ENCODE peak calls at places on chromosomes 1 and 21, in five cellular contexts. O is mesendoderm; A is activated T-cell treated with anti-CD3 and anti-CD28 coated beads, Interleukin-2, amount 50 U/mL, for 72 hours; K is activated T-helper 1 cell treated with Interleukin-2 at 50 U/mL for 16 hours; P is choroid plexus epithelial cell. C is an unnamed sample.

GRCh38 chr1:109373051-109373593 is 24.6 kb downstream of the SORT1 start:
- DNase-seq in O (no peak), A (no peak), K (no peak), P (no peak), C (no peak)

GRCh38 chr1:95321516-95321915 is 87.5 kb downstream of the RWDD3 start:
- DNase-seq in O (no peak), A (no peak), K (no peak), P (no peak), C (no peak)

GRCh38 chr21:29144736-29145353 is 14.4 kb downstream of the MAP3K7CL start:
- DNase-seq in O (no peak), A (no peak), K (no peak), P (peak), C (no peak)

GRCh38 chr1:94821636-94822305 is 1.6 kb downstream of the SLC44A3 start:
- DNase-seq in O (no peak), A (no peak), K (no peak), P (no peak), C (no peak)

GRCh38 chr1:157439318-157439954 is 112.9 kb downstream of the FCRL5 start:
- DNase-seq in O (no peak), A (no peak), K (no peak), P (no peak), C (no peak)

GRCh38 chr1:111769517-111770146 is 13.9 kb downstream of the DDX20 start:
- DNase-seq in O (peak), A (peak), K (no peak), P (peak), C (no peak)

GRCh38 chr1:3789421-3790300 is 6.6 kb downstream of the LRRC47 start:
- DNase-seq in O (no peak), A (no peak), K (no peak), P (no peak), C (no peak)

GRCh38 chr1:215717677-215718076 is 150.6 kb downstream of the KCTD3 start:
- DNase-seq in O (no peak), A (no peak), K (no peak), P (no peak), C (no peak)

GRCh38 chr1:215887618-215888017 is 320.5 kb downstream of the KCTD3 start:
- DNase-seq in O (no peak), A (no peak), K (no peak), P (no peak), C (no peak)

GRCh38 chr1:114386129-114387037 is 124.6 kb downstream of the TRIM33 start:
- DNase-seq in O (peak), A (no peak), K (no peak), P (no peak), C (no peak)

GRCh38 chr1:82154231-82154630 is 353.5 kb downstream of the ADGRL2 start:
- DNase-seq in O (no peak), A (no peak), K (no peak), P (no peak), C (no peak)

GRCh38 chr1:184941735-184942134 is 32.6 kb downstream of the NIBAN1 start:
- DNase-seq in O (no peak), A (peak), K (no peak), P (no peak), C (no peak)

GRCh38 chr1:3504151-3504822 is 49.8 kb downstream of the ARHGEF16 start:
- DNase-seq in O (no peak), A (no peak), K (no peak), P (peak), C (no peak)

GRCh38 chr1:94648225-94649007 is 106.9 kb upstream of the F3 start:
- DNase-seq in O (no peak), A (no peak), K (no peak), P (peak), C (peak)

GRCh38 chr1:208129057-208129456 is 115.1 kb downstream of the PLXNA2 start:
- DNase-seq in O (no peak), A (no peak), K (no peak), P (no peak), C (no peak)

GRCh38 chr1:46667782-46668760 is at the start of gene ATPAF1:
- DNase-seq in O (peak), A (peak), K (peak), P (peak), C (peak)

GRCh38 chr1:109790735-109791494 is 27.2 kb upstream of the EPS8L3 start:
- DNase-seq in O (peak), A (peak), K (peak), P (peak), C (no peak)

GRCh38 chr1:241744591-241744990 is 92.5 kb downstream of the WDR64 start:
- DNase-seq in O (no peak), A (no peak), K (no peak), P (no peak), C (no peak)

GRCh38 chr1:210496063-210496462 is 167.4 kb downstream of the HHAT start:
- DNase-seq in O (no peak), A (no peak), K (no peak), P (no peak), C (no peak)

GRCh38 chr1:180594723-180595122 is 36.0 kb downstream of the OVAAL start:
- DNase-seq in O (no peak), A (no peak), K (no peak), P (no peak), C (no peak)

GRCh38 chr1:12143631-12144155 is 23.1 kb upstream of the TNFRSF1B start:
- DNase-seq in O (no peak), A (no peak), K (no peak), P (peak), C (peak)

GRCh38 chr1:234212764-234213406 is 160.4 kb upstream of the COA6 start:
- DNase-seq in O (peak), A (peak), K (no peak), P (peak), C (no peak)

GRCh38 chr1:54982739-54983138 is 2.3 kb downstream of the TMEM61 start:
- DNase-seq in O (no peak), A (no peak), K (no peak), P (no peak), C (no peak)

GRCh38 chr1:165823552-165824268 is 3.7 kb upstream of the UCK2 start:
- DNase-seq in O (no peak), A (no peak), K (no peak), P (no peak), C (no peak)

GRCh38 chr1:94919241-94920030 is 7.5 kb downstream of the CNN3 start:
- DNase-seq in O (no peak), A (no peak), K (no peak), P (no peak), C (no peak)

GRCh38 chr1:27536767-27537166 is 46.8 kb upstream of the WASF2 start:
- DNase-seq in O (peak), A (no peak), K (no peak), P (peak), C (peak)

C was measured in pancreas.